ENCODE peak calls at places on chromosomes 6 and 20, in seven cellular contexts. O is GM20000; G is cardiac fibroblast; L is stimulated activated CD8-positive, alpha-beta memory T cell treated with anti-CD3 and anti-CD28 coated beads, Interleukin-7, amount 100 ng/mL, for 1 hour; H is amniotic stem cell; B is heart right ventricle; Z is Daoy. A is an unnamed sample.
A peak's percentile ranks its signal among the peaks of the same experiment; 100 is the strongest.

GRCh38 chr20:62824476-62825287 is 7.8 kb downstream of the COL9A3 start:
- DNase-seq in O (no peak), G (peak; percentile 70), L (no peak), H (no peak), B (no peak), Z (no peak), A (peak; percentile 82)

GRCh38 chr20:23080521-23080920 is 5.6 kb downstream of the CD93 start:
- DNase-seq in O (no peak), G (no peak), L (no peak), H (no peak), B (no peak), Z (no peak), A (no peak)

GRCh38 chr6:127933852-127934840 is 33.3 kb upstream of the THEMIS start:
- DNase-seq in O (no peak), G (no peak), L (no peak), H (no peak), B (no peak), Z (no peak), A (no peak)

GRCh38 chr6:157774153-157775135 is 48.6 kb upstream of the SNX9 start:
- DNase-seq in O (peak; percentile 64), G (peak; percentile 35), L (no peak), H (no peak), B (no peak), Z (no peak), A (peak; percentile 49)

GRCh38 chr20:46820682-46821081 is 74.0 kb upstream of the EYA2 start:
- DNase-seq in O (no peak), G (no peak), L (no peak), H (no peak), B (no peak), Z (no peak), A (no peak)

GRCh38 chr6:155530219-155530834 is 74.7 kb upstream of the NOX3 start:
- DNase-seq in O (peak; percentile 19), G (peak; percentile 71), L (no peak), H (no peak), B (no peak), Z (peak; percentile 41), A (peak; percentile 35)

GRCh38 chr6:30013296-30013922 is 47.7 kb upstream of the POLR1H start:
- DNase-seq in O (peak; percentile 36), G (no peak), L (no peak), H (no peak), B (peak; percentile 42), Z (no peak), A (peak; percentile 38)

GRCh38 chr20:58078741-58079522 is 149.5 kb downstream of the ANKRD60 start:
- DNase-seq in O (no peak), G (peak; percentile 69), L (no peak), H (no peak), B (peak; percentile 34), Z (peak; percentile 73), A (no peak)

GRCh38 chr6:116971959-116972358 is 94.9 kb downstream of the RFX6 start:
- DNase-seq in O (peak; percentile 31), G (peak; percentile 44), L (no peak), H (no peak), B (peak; percentile 7), Z (peak; percentile 39), A (peak; percentile 34)

GRCh38 chr6:116314878-116315277 is 35.1 kb upstream of the TSPYL1 start:
- DNase-seq in O (peak; percentile 8), G (no peak), L (no peak), H (no peak), B (no peak), Z (peak; percentile 5), A (peak; percentile 10)

GRCh38 chr6:32854376-32855178 is 585 bp downstream of the PSMB9 start:
- DNase-seq in O (peak; percentile 72), G (peak; percentile 42), L (no peak), H (no peak), B (peak; percentile 68), Z (peak; percentile 70), A (peak; percentile 70)

GRCh38 chr20:47681977-47682812 is 103.1 kb downstream of the SULF2 start:
- DNase-seq in O (no peak), G (peak; percentile 89), L (no peak), H (no peak), B (peak; percentile 80), Z (no peak), A (no peak)

GRCh38 chr6:16486661-16487060 is 248.3 kb downstream of the GMPR start:
- DNase-seq in O (no peak), G (no peak), L (peak; percentile 26), H (no peak), B (no peak), Z (no peak), A (no peak)

GRCh38 chr6:127900935-127901334 is at the start of gene THEMIS:
- DNase-seq in O (no peak), G (no peak), L (no peak), H (no peak), B (no peak), Z (no peak), A (no peak)

GRCh38 chr20:35541783-35542662 is at the start of gene ERGIC3:
- DNase-seq in O (peak; percentile 95), G (peak; percentile 97), L (peak; percentile 95), H (peak; percentile 94), B (peak; percentile 98), Z (peak; percentile 98), A (peak; percentile 96)

GRCh38 chr6:107670792-107671199 is 153.3 kb downstream of the SCML4 start:
- DNase-seq in O (peak; percentile 35), G (peak; percentile 73), L (no peak), H (no peak), B (peak; percentile 84), Z (peak; percentile 69), A (no peak)

GRCh38 chr6:140537211-140537610 is 1162.8 kb upstream of the CITED2 start:
- DNase-seq in O (no peak), G (no peak), L (no peak), H (no peak), B (no peak), Z (no peak), A (no peak)

GRCh38 chr20:41854765-41855164 is 236.6 kb upstream of the CHD6 start:
- DNase-seq in O (no peak), G (no peak), L (no peak), H (no peak), B (no peak), Z (no peak), A (no peak)

GRCh38 chr6:136387316-136387715 is 97.7 kb upstream of the BCLAF1 start:
- DNase-seq in O (no peak), G (no peak), L (no peak), H (no peak), B (no peak), Z (no peak), A (no peak)

GRCh38 chr6:28657756-28658465 is 132.2 kb downstream of the GPX5 start:
- DNase-seq in O (peak; percentile 60), G (peak; percentile 73), L (no peak), H (no peak), B (peak; percentile 8), Z (peak; percentile 71), A (peak; percentile 66)